ENCODE peak calls at places on chromosomes 11 and 22, in ten cellular contexts. One of them, this sample, is unnamed.
A peak's percentile ranks its signal among the peaks of the same experiment; 100 is the strongest.

GRCh38 chr11:36454991-36455611 is 55.0 kb downstream of the TRAF6 start:
- ATAC-seq in pancreas: peak; percentile 24
- ATAC-seq in HCT116: peak; percentile 6
- ATAC-seq in upper lobe of left lung: no peak
- ATAC-seq in heart right ventricle: peak; percentile 12
- ATAC-seq in CD4-positive, CD25-positive, alpha-beta regulatory T cell: no peak
- ATAC-seq in lower lobe of right lung: no peak
- ATAC-seq in Panc1: no peak
- ATAC-seq in RWPE2: no peak
- ATAC-seq in naive thymus-derived CD4-positive, alpha-beta T cell: no peak
- ATAC-seq in this sample: no peak

GRCh38 chr22:27387561-27387960 is 414.0 kb downstream of the MN1 start:
- ATAC-seq in pancreas: no peak
- ATAC-seq in HCT116: no peak
- ATAC-seq in upper lobe of left lung: no peak
- ATAC-seq in heart right ventricle: no peak
- ATAC-seq in CD4-positive, CD25-positive, alpha-beta regulatory T cell: no peak
- ATAC-seq in lower lobe of right lung: no peak
- ATAC-seq in Panc1: no peak
- ATAC-seq in RWPE2: no peak
- ATAC-seq in naive thymus-derived CD4-positive, alpha-beta T cell: no peak
- ATAC-seq in this sample: no peak

GRCh38 chr11:14577835-14578529 is 57.8 kb upstream of the PSMA1 start:
- ATAC-seq in pancreas: no peak
- ATAC-seq in HCT116: no peak
- ATAC-seq in upper lobe of left lung: no peak
- ATAC-seq in heart right ventricle: no peak
- ATAC-seq in CD4-positive, CD25-positive, alpha-beta regulatory T cell: no peak
- ATAC-seq in lower lobe of right lung: peak; percentile 29
- ATAC-seq in Panc1: no peak
- ATAC-seq in RWPE2: no peak
- ATAC-seq in naive thymus-derived CD4-positive, alpha-beta T cell: peak; percentile 25
- ATAC-seq in this sample: no peak

GRCh38 chr11:113587318-113587739 is 112.1 kb upstream of the DRD2 start:
- ATAC-seq in pancreas: peak; percentile 49
- ATAC-seq in HCT116: no peak
- ATAC-seq in upper lobe of left lung: no peak
- ATAC-seq in heart right ventricle: no peak
- ATAC-seq in CD4-positive, CD25-positive, alpha-beta regulatory T cell: peak; percentile 86
- ATAC-seq in lower lobe of right lung: no peak
- ATAC-seq in Panc1: peak; percentile 70
- ATAC-seq in RWPE2: peak; percentile 14
- ATAC-seq in naive thymus-derived CD4-positive, alpha-beta T cell: no peak
- ATAC-seq in this sample: no peak

GRCh38 chr11:66112640-66113098 is 42.6 kb downstream of the PACS1 start:
- ATAC-seq in pancreas: peak; percentile 56
- ATAC-seq in HCT116: peak; percentile 35
- ATAC-seq in upper lobe of left lung: no peak
- ATAC-seq in heart right ventricle: no peak
- ATAC-seq in CD4-positive, CD25-positive, alpha-beta regulatory T cell: no peak
- ATAC-seq in lower lobe of right lung: peak; percentile 53
- ATAC-seq in Panc1: peak; percentile 44
- ATAC-seq in RWPE2: peak; percentile 72
- ATAC-seq in naive thymus-derived CD4-positive, alpha-beta T cell: peak; percentile 22
- ATAC-seq in this sample: no peak

GRCh38 chr11:77199346-77199745 is 71.3 kb downstream of the MYO7A start:
- ATAC-seq in pancreas: no peak
- ATAC-seq in HCT116: no peak
- ATAC-seq in upper lobe of left lung: no peak
- ATAC-seq in heart right ventricle: no peak
- ATAC-seq in CD4-positive, CD25-positive, alpha-beta regulatory T cell: no peak
- ATAC-seq in lower lobe of right lung: no peak
- ATAC-seq in Panc1: no peak
- ATAC-seq in RWPE2: no peak
- ATAC-seq in naive thymus-derived CD4-positive, alpha-beta T cell: no peak
- ATAC-seq in this sample: no peak

GRCh38 chr11:113689711-113690618 is 16.1 kb downstream of the TMPRSS5 start:
- ATAC-seq in pancreas: no peak
- ATAC-seq in HCT116: peak; percentile 39
- ATAC-seq in upper lobe of left lung: no peak
- ATAC-seq in heart right ventricle: no peak
- ATAC-seq in CD4-positive, CD25-positive, alpha-beta regulatory T cell: no peak
- ATAC-seq in lower lobe of right lung: peak; percentile 13
- ATAC-seq in Panc1: peak; percentile 23
- ATAC-seq in RWPE2: no peak
- ATAC-seq in naive thymus-derived CD4-positive, alpha-beta T cell: no peak
- ATAC-seq in this sample: no peak

GRCh38 chr11:2587976-2588748 is 111.6 kb downstream of the KCNQ1OT1 start:
- ATAC-seq in pancreas: no peak
- ATAC-seq in HCT116: no peak
- ATAC-seq in upper lobe of left lung: no peak
- ATAC-seq in heart right ventricle: no peak
- ATAC-seq in CD4-positive, CD25-positive, alpha-beta regulatory T cell: no peak
- ATAC-seq in lower lobe of right lung: no peak
- ATAC-seq in Panc1: no peak
- ATAC-seq in RWPE2: no peak
- ATAC-seq in naive thymus-derived CD4-positive, alpha-beta T cell: no peak
- ATAC-seq in this sample: no peak

GRCh38 chr11:68749501-68750196 is 1.7 kb downstream of the TESMIN start:
- ATAC-seq in pancreas: no peak
- ATAC-seq in HCT116: no peak
- ATAC-seq in upper lobe of left lung: no peak
- ATAC-seq in heart right ventricle: no peak
- ATAC-seq in CD4-positive, CD25-positive, alpha-beta regulatory T cell: no peak
- ATAC-seq in lower lobe of right lung: no peak
- ATAC-seq in Panc1: no peak
- ATAC-seq in RWPE2: no peak
- ATAC-seq in naive thymus-derived CD4-positive, alpha-beta T cell: no peak
- ATAC-seq in this sample: no peak

GRCh38 chr11:132253469-132254264 is 883.3 kb downstream of the NTM start:
- ATAC-seq in pancreas: no peak
- ATAC-seq in HCT116: no peak
- ATAC-seq in upper lobe of left lung: no peak
- ATAC-seq in heart right ventricle: no peak
- ATAC-seq in CD4-positive, CD25-positive, alpha-beta regulatory T cell: no peak
- ATAC-seq in lower lobe of right lung: no peak
- ATAC-seq in Panc1: no peak
- ATAC-seq in RWPE2: no peak
- ATAC-seq in naive thymus-derived CD4-positive, alpha-beta T cell: no peak
- ATAC-seq in this sample: no peak

GRCh38 chr11:117445097-117445658 is 117.5 kb downstream of the CEP164 start:
- ATAC-seq in pancreas: no peak
- ATAC-seq in HCT116: no peak
- ATAC-seq in upper lobe of left lung: no peak
- ATAC-seq in heart right ventricle: no peak
- ATAC-seq in CD4-positive, CD25-positive, alpha-beta regulatory T cell: no peak
- ATAC-seq in lower lobe of right lung: no peak
- ATAC-seq in Panc1: no peak
- ATAC-seq in RWPE2: no peak
- ATAC-seq in naive thymus-derived CD4-positive, alpha-beta T cell: no peak
- ATAC-seq in this sample: no peak

GRCh38 chr11:769887-770641 is 7.2 kb downstream of the GATD1 start:
- ATAC-seq in pancreas: no peak
- ATAC-seq in HCT116: no peak
- ATAC-seq in upper lobe of left lung: no peak
- ATAC-seq in heart right ventricle: no peak
- ATAC-seq in CD4-positive, CD25-positive, alpha-beta regulatory T cell: no peak
- ATAC-seq in lower lobe of right lung: no peak
- ATAC-seq in Panc1: no peak
- ATAC-seq in RWPE2: no peak
- ATAC-seq in naive thymus-derived CD4-positive, alpha-beta T cell: no peak
- ATAC-seq in this sample: no peak

GRCh38 chr11:107683807-107684206 is 28.0 kb downstream of the SLN start:
- ATAC-seq in pancreas: no peak
- ATAC-seq in HCT116: peak; percentile 93
- ATAC-seq in upper lobe of left lung: no peak
- ATAC-seq in heart right ventricle: no peak
- ATAC-seq in CD4-positive, CD25-positive, alpha-beta regulatory T cell: no peak
- ATAC-seq in lower lobe of right lung: no peak
- ATAC-seq in Panc1: no peak
- ATAC-seq in RWPE2: no peak
- ATAC-seq in naive thymus-derived CD4-positive, alpha-beta T cell: no peak
- ATAC-seq in this sample: no peak

GRCh38 chr11:36743039-36743438 is 145.0 kb upstream of the RAG2 start:
- ATAC-seq in pancreas: no peak
- ATAC-seq in HCT116: no peak
- ATAC-seq in upper lobe of left lung: no peak
- ATAC-seq in heart right ventricle: no peak
- ATAC-seq in CD4-positive, CD25-positive, alpha-beta regulatory T cell: no peak
- ATAC-seq in lower lobe of right lung: no peak
- ATAC-seq in Panc1: no peak
- ATAC-seq in RWPE2: no peak
- ATAC-seq in naive thymus-derived CD4-positive, alpha-beta T cell: no peak
- ATAC-seq in this sample: no peak

GRCh38 chr22:24156915-24157782 is 24.1 kb upstream of the SUSD2 start:
- ATAC-seq in pancreas: peak; percentile 87
- ATAC-seq in HCT116: peak; percentile 89
- ATAC-seq in upper lobe of left lung: peak; percentile 93
- ATAC-seq in heart right ventricle: peak; percentile 84
- ATAC-seq in CD4-positive, CD25-positive, alpha-beta regulatory T cell: peak; percentile 83
- ATAC-seq in lower lobe of right lung: peak; percentile 90
- ATAC-seq in Panc1: peak; percentile 91
- ATAC-seq in RWPE2: peak; percentile 85
- ATAC-seq in naive thymus-derived CD4-positive, alpha-beta T cell: peak; percentile 91
- ATAC-seq in this sample: peak; percentile 75
- H3K4me1 ChIP-seq in pancreas: peaks cover 5% of the 10 kb centered on the region
- H3K4me1 ChIP-seq in HCT116: peaks cover 18% of the 10 kb centered on the region
- H3K4me1 ChIP-seq in upper lobe of left lung: peaks cover 80% of the 10 kb centered on the region
- H3K4me1 ChIP-seq in heart right ventricle: peaks cover 52% of the 10 kb centered on the region
- H3K4me1 ChIP-seq in CD4-positive, CD25-positive, alpha-beta regulatory T cell: peaks cover 80% of the 10 kb centered on the region
- H3K4me1 ChIP-seq in lower lobe of right lung: peaks cover 79% of the 10 kb centered on the region
- H3K4me1 ChIP-seq in Panc1: peaks cover 26% of the 10 kb centered on the region
- H3K4me1 ChIP-seq in RWPE2: no peaks in the 10 kb centered on the region
- H3K4me1 ChIP-seq in naive thymus-derived CD4-positive, alpha-beta T cell: peaks cover 55% of the 10 kb centered on the region
- H3K4me1 ChIP-seq in this sample: peaks cover 95% of the 10 kb centered on the region

DNA sequence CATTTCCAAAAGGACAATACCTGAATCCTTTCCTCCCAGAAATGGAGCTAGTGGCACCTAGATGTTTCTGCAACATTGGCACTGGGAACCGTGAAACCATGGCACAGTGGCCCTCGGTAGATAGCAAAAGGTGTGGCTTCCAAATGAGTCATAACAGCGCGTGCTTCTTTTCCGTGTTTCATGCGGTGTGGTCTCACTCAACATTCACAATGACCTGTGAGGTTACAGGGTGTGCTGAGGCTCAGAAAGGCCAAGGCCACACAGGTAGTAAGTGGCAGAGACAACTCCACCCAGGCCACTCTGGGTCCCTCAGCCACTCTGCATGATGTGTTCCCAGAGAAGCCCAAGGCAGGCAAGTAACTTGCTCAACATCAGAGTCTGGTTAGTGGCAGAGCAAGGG is 67.4 kb downstream of the TP53I11 start:
- ATAC-seq in pancreas: no peak
- ATAC-seq in HCT116: peak; percentile 65
- ATAC-seq in upper lobe of left lung: no peak
- ATAC-seq in heart right ventricle: no peak
- ATAC-seq in CD4-positive, CD25-positive, alpha-beta regulatory T cell: peak; percentile 22
- ATAC-seq in lower lobe of right lung: no peak
- ATAC-seq in Panc1: no peak
- ATAC-seq in RWPE2: no peak
- ATAC-seq in naive thymus-derived CD4-positive, alpha-beta T cell: no peak
- ATAC-seq in this sample: no peak
- H3K4me1 ChIP-seq in pancreas: no peaks in the 10 kb centered on the region
- H3K4me1 ChIP-seq in HCT116: no peaks in the 10 kb centered on the region
- H3K4me1 ChIP-seq in upper lobe of left lung: no peaks in the 10 kb centered on the region
- H3K4me1 ChIP-seq in heart right ventricle: peaks cover 10% of the 10 kb centered on the region
- H3K4me1 ChIP-seq in CD4-positive, CD25-positive, alpha-beta regulatory T cell: no peaks in the 10 kb centered on the region
- H3K4me1 ChIP-seq in lower lobe of right lung: no peaks in the 10 kb centered on the region
- H3K4me1 ChIP-seq in Panc1: peaks cover 2% of the 10 kb centered on the region
- H3K4me1 ChIP-seq in RWPE2: no peaks in the 10 kb centered on the region
- H3K4me1 ChIP-seq in naive thymus-derived CD4-positive, alpha-beta T cell: no peaks in the 10 kb centered on the region
- H3K4me1 ChIP-seq in this sample: peaks cover 22% of the 10 kb centered on the region

DNA sequence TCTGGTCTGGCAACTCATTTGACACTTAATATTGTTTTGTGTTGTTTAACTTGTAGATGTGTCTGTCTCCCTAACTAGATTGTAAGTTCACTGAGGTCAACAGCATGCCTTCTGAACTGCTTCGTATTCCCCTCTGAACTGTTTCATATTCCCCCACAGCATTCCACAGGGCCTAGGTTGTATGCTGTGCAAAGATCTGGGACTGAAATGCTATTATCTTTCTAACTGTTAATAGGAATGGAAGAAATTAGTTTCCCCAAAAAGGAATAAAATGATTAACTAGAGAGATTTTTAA is 38.2 kb downstream of the ZNRF3 start:
- ATAC-seq in pancreas: no peak
- ATAC-seq in HCT116: no peak
- ATAC-seq in upper lobe of left lung: no peak
- ATAC-seq in heart right ventricle: no peak
- ATAC-seq in CD4-positive, CD25-positive, alpha-beta regulatory T cell: no peak
- ATAC-seq in lower lobe of right lung: no peak
- ATAC-seq in Panc1: no peak
- ATAC-seq in RWPE2: no peak
- ATAC-seq in naive thymus-derived CD4-positive, alpha-beta T cell: no peak
- ATAC-seq in this sample: no peak
- H3K4me1 ChIP-seq in pancreas: peaks cover 35% of the 10 kb centered on the region
- H3K4me1 ChIP-seq in HCT116: peaks cover 97% of the 10 kb centered on the region
- H3K4me1 ChIP-seq in upper lobe of left lung: peaks cover 40% of the 10 kb centered on the region
- H3K4me1 ChIP-seq in heart right ventricle: peaks cover 16% of the 10 kb centered on the region
- H3K4me1 ChIP-seq in CD4-positive, CD25-positive, alpha-beta regulatory T cell: no peaks in the 10 kb centered on the region
- H3K4me1 ChIP-seq in lower lobe of right lung: peaks cover 61% of the 10 kb centered on the region
- H3K4me1 ChIP-seq in Panc1: peaks cover 3% of the 10 kb centered on the region
- H3K4me1 ChIP-seq in RWPE2: no peaks in the 10 kb centered on the region
- H3K4me1 ChIP-seq in naive thymus-derived CD4-positive, alpha-beta T cell: no peaks in the 10 kb centered on the region
- H3K4me1 ChIP-seq in this sample: peaks cover 3% of the 10 kb centered on the region

GRCh38 chr22:45686842-45687241 is 15.2 kb downstream of the ATXN10 start:
- ATAC-seq in pancreas: no peak
- ATAC-seq in HCT116: no peak
- ATAC-seq in upper lobe of left lung: no peak
- ATAC-seq in heart right ventricle: no peak
- ATAC-seq in CD4-positive, CD25-positive, alpha-beta regulatory T cell: no peak
- ATAC-seq in lower lobe of right lung: no peak
- ATAC-seq in Panc1: no peak
- ATAC-seq in RWPE2: no peak
- ATAC-seq in naive thymus-derived CD4-positive, alpha-beta T cell: no peak
- ATAC-seq in this sample: no peak
- H3K4me1 ChIP-seq in pancreas: peaks cover 12% of the 10 kb centered on the region
- H3K4me1 ChIP-seq in HCT116: peaks cover 36% of the 10 kb centered on the region
- H3K4me1 ChIP-seq in upper lobe of left lung: peaks cover 12% of the 10 kb centered on the region
- H3K4me1 ChIP-seq in heart right ventricle: peaks cover 29% of the 10 kb centered on the region
- H3K4me1 ChIP-seq in CD4-positive, CD25-positive, alpha-beta regulatory T cell: peaks cover 21% of the 10 kb centered on the region
- H3K4me1 ChIP-seq in lower lobe of right lung: peaks cover 59% of the 10 kb centered on the region
- H3K4me1 ChIP-seq in Panc1: peaks cover 83% of the 10 kb centered on the region
- H3K4me1 ChIP-seq in RWPE2: peaks cover 47% of the 10 kb centered on the region
- H3K4me1 ChIP-seq in naive thymus-derived CD4-positive, alpha-beta T cell: no peaks in the 10 kb centered on the region
- H3K4me1 ChIP-seq in this sample: peaks cover 9% of the 10 kb centered on the region